ENCODE peak calls at places on chromosomes 2 and 18, in four cellular contexts. Q, D, B and M are unnamed samples.
A peak's percentile ranks its signal among the peaks of the same experiment; 100 is the strongest.

GRCh38 chr2:108305901-108306300 is 17.2 kb downstream of the SULT1C2 start:
- DNase-seq in Q (no peak), D (no peak), B (no peak), M (no peak)

GRCh38 chr2:232481322-232482140 is 6.1 kb downstream of the ECEL1 start:
- DNase-seq in Q (no peak), D (no peak), B (no peak), M (no peak)

GRCh38 chr2:121008978-121009377 is 273.3 kb downstream of the GLI2 start:
- DNase-seq in Q (peak; percentile 73), D (no peak), B (no peak), M (peak; percentile 43)

GRCh38 chr2:190199530-190199929 is 120.1 kb downstream of the HIBCH start:
- DNase-seq in Q (no peak), D (no peak), B (no peak), M (no peak)

GRCh38 chr2:144517825-144518699 is 1.9 kb downstream of the ZEB2 start:
- DNase-seq in Q (no peak), D (no peak), B (no peak), M (no peak)

GRCh38 chr2:61671561-61672315 is 133.6 kb upstream of the XPO1 start:
- DNase-seq in Q (no peak), D (no peak), B (peak; percentile 39), M (no peak)

GRCh38 chr18:47929681-47930085 is 776 bp downstream of the SMAD2 start:
- DNase-seq in Q (no peak), D (no peak), B (peak; percentile 37), M (no peak)

GRCh38 chr2:119683717-119684443 is 4.9 kb downstream of the TMEM177 start:
- DNase-seq in Q (no peak), D (no peak), B (no peak), M (no peak)

GRCh38 chr18:76365561-76365960 is 129.5 kb downstream of the ZNF516 start:
- DNase-seq in Q (no peak), D (no peak), B (no peak), M (no peak)

GRCh38 chr2:26584656-26585055 is 56.5 kb downstream of the CIB4 start:
- DNase-seq in Q (no peak), D (no peak), B (no peak), M (no peak)

GRCh38 chr2:191846787-191847620 is at the start of gene CAVIN2:
- DNase-seq in Q (no peak), D (peak; percentile 5), B (peak; percentile 95), M (no peak)

GRCh38 chr2:63486861-63487290 is 101.4 kb downstream of the WDPCP start:
- DNase-seq in Q (no peak), D (no peak), B (no peak), M (no peak)

GRCh38 chr2:226756131-226756530 is 43.5 kb downstream of the IRS1 start:
- DNase-seq in Q (no peak), D (no peak), B (peak; percentile 12), M (no peak)

GRCh38 chr18:8962906-8963635 is 139.4 kb upstream of the NDUFV2 start:
- DNase-seq in Q (no peak), D (no peak), B (no peak), M (no peak)

GRCh38 chr2:98444436-98445166 is at the start of gene INPP4A:
- DNase-seq in Q (peak; percentile 90), D (no peak), B (peak; percentile 66), M (peak; percentile 69)

GRCh38 chr2:241836257-241836656 is 22.4 kb downstream of the PDCD1 start:
- DNase-seq in Q (no peak), D (no peak), B (no peak), M (no peak)

GRCh38 chr2:128526455-128526976 is 207.8 kb upstream of the HS6ST1 start:
- DNase-seq in Q (no peak), D (no peak), B (no peak), M (no peak)

GRCh38 chr2:169963786-169964185 is 136.5 kb downstream of the UBR3 start:
- DNase-seq in Q (no peak), D (no peak), B (no peak), M (no peak)

GRCh38 chr2:188478724-188479123 is 187.1 kb downstream of the GULP1 start:
- DNase-seq in Q (no peak), D (peak; percentile 16), B (no peak), M (no peak)
- TF ChIP-seq SUZ12 in Q (no peak), D (no peak), B (no peak), M (no peak)

GRCh38 chr18:56722518-56722917 is 71.4 kb downstream of the WDR7 start:
- DNase-seq in Q (no peak), D (no peak), B (no peak), M (no peak)
- H3K4me3 ChIP-seq in Q (no peak overlapping the region), D (no peak overlapping the region), B (no peak overlapping the region), M (no peak overlapping the region)

GRCh38 chr2:12201369-12201768 is 454.9 kb downstream of the LPIN1 start:
- DNase-seq in Q (no peak), D (no peak), B (no peak), M (no peak)

GRCh38 chr2:12199661-12200258 is 453.3 kb downstream of the LPIN1 start:
- DNase-seq in Q (no peak), D (no peak), B (no peak), M (no peak)

GRCh38 chr2:12196495-12196894 is 450.1 kb downstream of the LPIN1 start:
- DNase-seq in Q (no peak), D (no peak), B (no peak), M (no peak)

GRCh38 chr2:12194936-12195335 is 448.5 kb downstream of the LPIN1 start:
- DNase-seq in Q (no peak), D (no peak), B (no peak), M (no peak)

DNA sequence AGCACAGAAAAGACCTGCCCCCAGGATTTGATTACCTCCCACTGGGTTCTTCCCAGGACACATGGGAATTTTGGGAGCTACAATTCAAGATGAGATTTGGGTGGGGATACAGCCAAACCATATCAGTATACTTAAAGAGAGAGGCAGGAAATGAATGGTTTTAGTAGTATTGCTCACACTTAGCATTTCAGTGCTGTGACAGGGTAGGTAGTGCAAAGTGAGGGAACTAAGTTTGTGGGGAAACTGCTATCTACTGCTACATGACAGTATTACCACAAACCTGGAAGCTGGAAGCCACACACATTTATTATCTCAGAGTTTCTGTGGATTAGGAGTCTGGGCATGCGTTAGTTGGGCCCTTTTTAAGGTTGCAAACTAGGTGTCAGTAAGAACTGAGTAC is 450.7 kb downstream of the LPIN1 start:
- DNase-seq in Q (no peak), D (no peak), B (no peak), M (no peak)
- TF ChIP-seq SUZ12 in Q (no peak), D (no peak), B (no peak), M (no peak)

DNA sequence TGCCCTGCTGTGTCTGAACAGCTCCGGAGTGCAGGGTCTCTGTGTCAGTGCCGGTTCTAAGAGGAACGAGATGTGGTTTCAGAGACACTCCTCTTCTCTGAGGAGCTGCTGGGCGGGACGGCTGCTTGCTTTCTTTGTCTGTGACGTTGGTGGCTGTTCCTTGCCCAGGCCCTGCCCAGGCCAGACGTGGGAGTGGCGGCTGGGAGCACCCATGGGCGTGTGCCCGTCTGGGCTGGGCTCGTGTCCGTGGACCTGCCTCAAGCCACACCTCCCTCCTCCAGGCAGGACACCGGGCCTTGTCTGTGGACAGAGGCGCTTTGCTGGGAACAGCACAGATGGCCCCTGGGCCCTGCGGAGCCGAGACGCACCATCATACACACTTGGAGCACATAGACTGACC is 45.0 kb downstream of the NFATC1 start:
- DNase-seq in Q (no peak), D (no peak), B (no peak), M (no peak)
- H3K4me3 ChIP-seq in Q (no peak overlapping the region), D (no peak overlapping the region), B (no peak overlapping the region), M (no peak overlapping the region)

GRCh38 chr2:136319227-136319626 is 201.3 kb upstream of the CXCR4 start:
- DNase-seq in Q (no peak), D (no peak), B (no peak), M (no peak)
- TF ChIP-seq SUZ12 in Q (no peak), D (no peak), B (no peak), M (no peak)

DNA sequence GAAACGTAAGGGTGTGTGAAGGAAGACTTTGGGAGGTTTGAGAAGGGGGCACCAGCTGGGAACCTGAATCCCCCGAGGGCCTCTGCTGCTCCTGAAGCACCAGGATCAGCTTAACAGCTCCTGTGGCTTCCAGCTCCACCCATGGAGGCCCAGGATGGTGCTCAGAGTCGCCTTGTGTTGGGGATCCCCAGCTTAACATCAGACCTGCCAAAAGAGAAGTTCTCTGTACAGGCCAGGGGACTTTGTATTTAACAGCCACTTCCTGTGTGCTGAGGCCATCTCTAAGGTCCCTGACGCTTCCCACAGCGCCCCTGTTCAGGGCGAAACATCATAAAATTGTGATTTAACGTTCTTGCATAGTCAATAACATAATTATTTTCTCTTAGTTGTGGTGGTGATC is 77.5 kb downstream of the NCK2 start:
- DNase-seq in Q (no peak), D (no peak), B (peak; percentile 16), M (no peak)
- H3K4me3 ChIP-seq in Q (no peak overlapping the region), D (no peak overlapping the region), B (peak overlapping the region; percentile 11), M (no peak overlapping the region)

DNA sequence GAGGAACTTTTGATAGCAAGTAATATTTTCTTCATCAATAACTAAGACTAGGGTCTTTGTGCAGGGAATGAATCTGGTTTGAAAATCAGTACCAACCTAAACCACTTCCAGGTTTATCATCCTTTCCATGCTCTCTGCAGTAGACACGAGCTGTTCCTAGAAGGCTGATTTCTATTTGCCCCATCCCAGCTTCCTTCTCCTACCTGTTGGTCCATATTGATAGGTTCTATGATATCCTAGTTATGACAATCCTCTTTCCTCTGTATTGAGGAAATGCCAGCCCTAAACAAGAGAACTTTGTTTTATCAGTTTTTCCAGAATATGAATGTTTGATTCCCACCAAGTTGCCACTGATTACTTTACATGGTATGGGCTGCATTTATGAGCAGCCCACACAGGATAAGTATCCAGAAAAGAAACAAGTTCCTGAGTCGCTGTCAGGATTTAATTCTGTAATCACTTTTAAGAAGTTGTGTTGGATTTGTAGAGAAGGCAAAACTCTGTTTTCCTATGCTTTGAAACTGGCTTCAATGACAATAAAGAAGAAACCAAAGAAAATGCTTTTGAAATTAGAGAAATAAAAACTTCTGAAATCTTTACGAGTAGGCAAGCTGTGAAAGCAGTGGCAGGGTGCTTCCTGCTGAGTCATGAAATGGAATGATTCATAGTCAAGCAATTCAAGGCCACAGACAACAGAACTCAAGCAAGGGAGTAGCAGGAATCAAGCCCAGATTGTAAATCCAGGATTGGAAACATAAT is 37.3 kb upstream of the TANK start:
- DNase-seq in Q (no peak), D (no peak), B (peak; percentile 87), M (peak; percentile 23)
- TF ChIP-seq SUZ12 in Q (no peak), D (no peak), B (no peak), M (no peak)

DNA sequence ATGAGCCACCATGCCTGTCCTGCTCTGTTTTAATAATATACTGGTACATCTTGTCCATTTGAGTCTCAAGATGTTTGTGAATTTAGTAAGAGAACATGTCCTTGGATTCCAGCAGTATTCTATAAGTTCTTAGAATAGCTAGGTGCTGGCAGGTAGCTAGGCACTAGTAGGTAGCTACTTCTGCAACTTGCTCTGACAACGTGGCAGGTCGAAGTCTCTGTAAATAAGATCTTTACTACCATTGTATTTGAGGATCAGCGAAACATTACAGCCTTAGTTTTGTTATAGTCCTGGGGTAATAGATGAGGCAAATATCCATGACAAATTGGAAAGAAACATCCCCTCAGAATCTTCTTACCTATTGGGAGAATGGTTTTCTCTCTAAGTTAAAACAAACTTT is 14.2 kb upstream of the PRELID3A start:
- DNase-seq in Q (no peak), D (no peak), B (no peak), M (no peak)
- H3K4me3 ChIP-seq in Q (no peak overlapping the region), D (no peak overlapping the region), B (peak overlapping the region; percentile 30), M (no peak overlapping the region)